ENCODE peak calls at places on chromosomes 2 and 18, in nine cellular contexts. One of them, this sample, is unnamed.

GRCh38 chr2:1297376-1298159 is 115.7 kb upstream of the TPO start:
- DNase-seq in A549: no peak
- DNase-seq in left ventricle myocardium inferior: no peak
- DNase-seq in CD8-positive, alpha-beta memory T cell: no peak
- DNase-seq in CD4-positive, CD25-positive, alpha-beta regulatory T cell: no peak
- DNase-seq in CD8-positive, alpha-beta T cell: no peak
- DNase-seq in uterus: no peak
- DNase-seq in body of pancreas: no peak
- DNase-seq in BJ: no peak
- DNase-seq in this sample: no peak

GRCh38 chr2:100470898-100471514 is 724 bp downstream of the NMS start:
- DNase-seq in CD4-positive, CD25-positive, alpha-beta regulatory T cell: no peak
- DNase-seq in CD8-positive, alpha-beta T cell: no peak
- DNase-seq in A549: no peak
- DNase-seq in BJ: no peak
- DNase-seq in left ventricle myocardium inferior: peak
- DNase-seq in body of pancreas: no peak
- DNase-seq in uterus: no peak
- DNase-seq in CD8-positive, alpha-beta memory T cell: no peak
- DNase-seq in this sample: no peak

GRCh38 chr18:9758624-9759075 is 50.5 kb downstream of the RAB31 start:
- DNase-seq in left ventricle myocardium inferior: no peak
- DNase-seq in uterus: no peak
- DNase-seq in CD8-positive, alpha-beta memory T cell: no peak
- DNase-seq in body of pancreas: no peak
- DNase-seq in A549: no peak
- DNase-seq in CD8-positive, alpha-beta T cell: no peak
- DNase-seq in CD4-positive, CD25-positive, alpha-beta regulatory T cell: peak
- DNase-seq in BJ: no peak
- DNase-seq in this sample: peak

GRCh38 chr18:53153281-53153680 is 813.3 kb downstream of the DCC start:
- DNase-seq in CD8-positive, alpha-beta memory T cell: no peak
- DNase-seq in CD8-positive, alpha-beta T cell: no peak
- DNase-seq in uterus: no peak
- DNase-seq in left ventricle myocardium inferior: no peak
- DNase-seq in body of pancreas: no peak
- DNase-seq in A549: peak
- DNase-seq in CD4-positive, CD25-positive, alpha-beta regulatory T cell: no peak
- DNase-seq in BJ: no peak
- DNase-seq in this sample: peak

GRCh38 chr18:58152891-58153290 is 108.9 kb downstream of the NEDD4L start:
- DNase-seq in left ventricle myocardium inferior: no peak
- DNase-seq in CD8-positive, alpha-beta memory T cell: no peak
- DNase-seq in BJ: no peak
- DNase-seq in body of pancreas: no peak
- DNase-seq in A549: no peak
- DNase-seq in CD8-positive, alpha-beta T cell: no peak
- DNase-seq in CD4-positive, CD25-positive, alpha-beta regulatory T cell: no peak
- DNase-seq in uterus: no peak
- DNase-seq in this sample: no peak

GRCh38 chr2:223113161-223113560 is 61.2 kb downstream of the KCNE4 start:
- DNase-seq in CD4-positive, CD25-positive, alpha-beta regulatory T cell: no peak
- DNase-seq in A549: no peak
- DNase-seq in CD8-positive, alpha-beta memory T cell: no peak
- DNase-seq in BJ: no peak
- DNase-seq in uterus: no peak
- DNase-seq in CD8-positive, alpha-beta T cell: no peak
- DNase-seq in body of pancreas: no peak
- DNase-seq in left ventricle myocardium inferior: no peak
- DNase-seq in this sample: no peak

GRCh38 chr2:182302174-182302573 is 124.7 kb downstream of the PDE1A start:
- DNase-seq in CD8-positive, alpha-beta T cell: no peak
- DNase-seq in uterus: no peak
- DNase-seq in left ventricle myocardium inferior: no peak
- DNase-seq in body of pancreas: no peak
- DNase-seq in BJ: no peak
- DNase-seq in CD4-positive, CD25-positive, alpha-beta regulatory T cell: no peak
- DNase-seq in A549: no peak
- DNase-seq in CD8-positive, alpha-beta memory T cell: no peak
- DNase-seq in this sample: no peak

GRCh38 chr2:99880148-99880983 is 262.0 kb downstream of the AFF3 start:
- DNase-seq in uterus: no peak
- DNase-seq in BJ: peak
- DNase-seq in body of pancreas: no peak
- DNase-seq in CD4-positive, CD25-positive, alpha-beta regulatory T cell: no peak
- DNase-seq in CD8-positive, alpha-beta memory T cell: no peak
- DNase-seq in CD8-positive, alpha-beta T cell: no peak
- DNase-seq in A549: no peak
- DNase-seq in left ventricle myocardium inferior: no peak
- DNase-seq in this sample: no peak

GRCh38 chr2:3036432-3037125 is 341.0 kb downstream of the EIPR1 start:
- DNase-seq in body of pancreas: no peak
- DNase-seq in CD8-positive, alpha-beta memory T cell: no peak
- DNase-seq in A549: no peak
- DNase-seq in BJ: no peak
- DNase-seq in CD4-positive, CD25-positive, alpha-beta regulatory T cell: no peak
- DNase-seq in CD8-positive, alpha-beta T cell: no peak
- DNase-seq in uterus: no peak
- DNase-seq in left ventricle myocardium inferior: no peak
- DNase-seq in this sample: no peak

GRCh38 chr2:219099319-219099718 is 38.6 kb upstream of the IHH start:
- DNase-seq in BJ: peak
- DNase-seq in CD4-positive, CD25-positive, alpha-beta regulatory T cell: no peak
- DNase-seq in body of pancreas: no peak
- DNase-seq in CD8-positive, alpha-beta T cell: no peak
- DNase-seq in left ventricle myocardium inferior: no peak
- DNase-seq in CD8-positive, alpha-beta memory T cell: no peak
- DNase-seq in A549: no peak
- DNase-seq in uterus: no peak
- DNase-seq in this sample: no peak

GRCh38 chr18:44778788-44779187 is 98.1 kb downstream of the SETBP1 start:
- DNase-seq in uterus: no peak
- DNase-seq in body of pancreas: peak
- DNase-seq in CD8-positive, alpha-beta memory T cell: no peak
- DNase-seq in CD8-positive, alpha-beta T cell: no peak
- DNase-seq in CD4-positive, CD25-positive, alpha-beta regulatory T cell: no peak
- DNase-seq in BJ: no peak
- DNase-seq in left ventricle myocardium inferior: no peak
- DNase-seq in A549: no peak
- DNase-seq in this sample: no peak

GRCh38 chr2:17353268-17353667 is 165.0 kb downstream of the RAD51AP2 start:
- DNase-seq in CD8-positive, alpha-beta memory T cell: no peak
- DNase-seq in CD4-positive, CD25-positive, alpha-beta regulatory T cell: no peak
- DNase-seq in uterus: no peak
- DNase-seq in body of pancreas: no peak
- DNase-seq in A549: no peak
- DNase-seq in left ventricle myocardium inferior: no peak
- DNase-seq in CD8-positive, alpha-beta T cell: no peak
- DNase-seq in BJ: no peak
- DNase-seq in this sample: no peak

GRCh38 chr18:741931-742512 is 29.6 kb upstream of the ENOSF1 start:
- DNase-seq in A549: peak
- DNase-seq in CD8-positive, alpha-beta memory T cell: peak
- DNase-seq in CD4-positive, CD25-positive, alpha-beta regulatory T cell: peak
- DNase-seq in CD8-positive, alpha-beta T cell: no peak
- DNase-seq in uterus: no peak
- DNase-seq in body of pancreas: no peak
- DNase-seq in left ventricle myocardium inferior: no peak
- DNase-seq in BJ: peak
- DNase-seq in this sample: peak

GRCh38 chr2:71620851-71621251 is 167.5 kb downstream of the DYSF start:
- DNase-seq in CD8-positive, alpha-beta memory T cell: no peak
- DNase-seq in body of pancreas: no peak
- DNase-seq in CD8-positive, alpha-beta T cell: no peak
- DNase-seq in BJ: no peak
- DNase-seq in left ventricle myocardium inferior: no peak
- DNase-seq in uterus: no peak
- DNase-seq in CD4-positive, CD25-positive, alpha-beta regulatory T cell: no peak
- DNase-seq in A549: no peak
- DNase-seq in this sample: no peak

GRCh38 chr2:209526541-209526940 is 102.7 kb downstream of the MAP2 start:
- DNase-seq in CD8-positive, alpha-beta T cell: no peak
- DNase-seq in uterus: no peak
- DNase-seq in BJ: no peak
- DNase-seq in CD4-positive, CD25-positive, alpha-beta regulatory T cell: no peak
- DNase-seq in CD8-positive, alpha-beta memory T cell: no peak
- DNase-seq in left ventricle myocardium inferior: no peak
- DNase-seq in body of pancreas: no peak
- DNase-seq in A549: no peak
- DNase-seq in this sample: no peak

DNA sequence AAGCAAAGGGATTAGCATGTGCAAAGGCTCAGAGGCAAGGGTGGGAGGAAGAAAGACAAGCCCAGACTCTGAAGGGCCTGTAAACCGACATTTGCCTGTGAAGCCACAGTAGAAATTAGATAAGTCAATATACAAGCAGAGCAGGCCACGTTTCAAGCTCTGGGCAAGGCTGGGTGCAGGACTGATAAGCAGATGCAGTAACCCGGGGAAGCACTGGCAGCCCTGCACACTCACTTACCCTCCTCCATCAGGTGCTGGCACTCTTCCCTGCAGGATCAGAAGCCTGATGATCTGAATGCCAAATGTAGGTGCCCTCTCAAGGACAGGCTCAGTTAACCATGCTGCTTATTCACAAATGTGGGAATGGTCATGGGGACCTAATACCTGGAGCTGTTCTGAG is 46.3 kb upstream of the RAB12 start:
- DNase-seq in CD8-positive, alpha-beta T cell: no peak
- DNase-seq in body of pancreas: no peak
- DNase-seq in CD8-positive, alpha-beta memory T cell: no peak
- DNase-seq in uterus: no peak
- DNase-seq in A549: no peak
- DNase-seq in left ventricle myocardium inferior: peak
- DNase-seq in BJ: no peak
- DNase-seq in CD4-positive, CD25-positive, alpha-beta regulatory T cell: no peak
- DNase-seq in this sample: no peak
- H3K4me3 ChIP-seq in CD8-positive, alpha-beta T cell: no peak
- H3K4me3 ChIP-seq in body of pancreas: no peak
- H3K4me3 ChIP-seq in CD8-positive, alpha-beta memory T cell: no peak
- H3K4me3 ChIP-seq in uterus: no peak
- H3K4me3 ChIP-seq in A549: no peak
- H3K4me3 ChIP-seq in left ventricle myocardium inferior: no peak
- H3K4me3 ChIP-seq in BJ: no peak
- H3K4me3 ChIP-seq in CD4-positive, CD25-positive, alpha-beta regulatory T cell: no peak
- H3K4me3 ChIP-seq in this sample: no peak

GRCh38 chr18:48921305-48922202 is 29.2 kb downstream of the SMAD7 start:
- DNase-seq in CD8-positive, alpha-beta T cell: no peak
- DNase-seq in CD4-positive, CD25-positive, alpha-beta regulatory T cell: no peak
- DNase-seq in uterus: peak
- DNase-seq in A549: no peak
- DNase-seq in CD8-positive, alpha-beta memory T cell: no peak
- DNase-seq in left ventricle myocardium inferior: no peak
- DNase-seq in body of pancreas: no peak
- DNase-seq in BJ: no peak
- DNase-seq in this sample: no peak
- H3K4me3 ChIP-seq in CD8-positive, alpha-beta T cell: no peak
- H3K4me3 ChIP-seq in CD4-positive, CD25-positive, alpha-beta regulatory T cell: no peak
- H3K4me3 ChIP-seq in uterus: no peak
- H3K4me3 ChIP-seq in A549: no peak
- H3K4me3 ChIP-seq in CD8-positive, alpha-beta memory T cell: no peak
- H3K4me3 ChIP-seq in left ventricle myocardium inferior: no peak
- H3K4me3 ChIP-seq in body of pancreas: no peak
- H3K4me3 ChIP-seq in BJ: no peak
- H3K4me3 ChIP-seq in this sample: no peak

DNA sequence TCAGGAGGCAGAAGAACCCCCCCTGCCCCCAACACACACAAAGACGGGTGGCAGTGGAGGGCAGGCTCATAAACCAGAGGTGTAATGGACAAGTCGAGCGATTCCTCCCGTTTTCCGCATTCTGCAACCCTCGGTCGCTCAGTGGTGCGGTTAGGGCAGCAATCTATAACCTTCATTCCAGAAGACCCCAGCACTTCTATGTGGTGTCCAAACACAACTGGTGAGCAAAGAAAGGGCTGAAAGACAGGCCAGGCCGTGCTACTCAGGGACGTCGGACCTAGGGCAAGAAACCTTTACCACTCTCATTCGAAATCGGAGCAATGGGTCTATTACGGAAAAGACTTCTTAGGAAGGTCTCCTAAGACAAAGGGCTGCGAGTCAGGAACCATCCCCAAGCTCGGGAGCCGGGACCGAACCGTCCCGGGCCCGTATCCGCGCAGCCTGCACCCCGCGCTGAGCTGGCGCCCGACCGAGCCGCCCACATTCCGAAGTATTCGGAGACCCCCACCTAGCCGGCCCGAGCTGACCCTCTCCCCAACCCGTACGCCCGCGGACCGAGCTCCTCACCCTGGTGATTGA is 568 bp downstream of the ARL5A start:
- DNase-seq in left ventricle myocardium inferior: no peak
- DNase-seq in uterus: peak
- DNase-seq in body of pancreas: peak
- DNase-seq in CD8-positive, alpha-beta T cell: no peak
- DNase-seq in BJ: no peak
- DNase-seq in CD4-positive, CD25-positive, alpha-beta regulatory T cell: peak
- DNase-seq in A549: peak
- DNase-seq in CD8-positive, alpha-beta memory T cell: peak
- DNase-seq in this sample: no peak
- H3K4me3 ChIP-seq in left ventricle myocardium inferior: peak
- H3K4me3 ChIP-seq in uterus: peak
- H3K4me3 ChIP-seq in body of pancreas: peak
- H3K4me3 ChIP-seq in CD8-positive, alpha-beta T cell: peak
- H3K4me3 ChIP-seq in BJ: peak
- H3K4me3 ChIP-seq in CD4-positive, CD25-positive, alpha-beta regulatory T cell: peak
- H3K4me3 ChIP-seq in A549: peak
- H3K4me3 ChIP-seq in CD8-positive, alpha-beta memory T cell: peak
- H3K4me3 ChIP-seq in this sample: peak

GRCh38 chr2:215784371-215784783 is 229.0 kb downstream of the MREG start:
- DNase-seq in A549: no peak
- DNase-seq in CD4-positive, CD25-positive, alpha-beta regulatory T cell: no peak
- DNase-seq in CD8-positive, alpha-beta T cell: no peak
- DNase-seq in body of pancreas: no peak
- DNase-seq in uterus: no peak
- DNase-seq in CD8-positive, alpha-beta memory T cell: no peak
- DNase-seq in BJ: peak
- DNase-seq in left ventricle myocardium inferior: no peak
- DNase-seq in this sample: no peak
- H3K4me3 ChIP-seq in A549: no peak
- H3K4me3 ChIP-seq in CD4-positive, CD25-positive, alpha-beta regulatory T cell: no peak
- H3K4me3 ChIP-seq in CD8-positive, alpha-beta T cell: no peak
- H3K4me3 ChIP-seq in body of pancreas: no peak
- H3K4me3 ChIP-seq in uterus: no peak
- H3K4me3 ChIP-seq in CD8-positive, alpha-beta memory T cell: no peak
- H3K4me3 ChIP-seq in BJ: no peak
- H3K4me3 ChIP-seq in left ventricle myocardium inferior: no peak
- H3K4me3 ChIP-seq in this sample: no peak

This sample was measured in Jurkat, Clone E6-1.